ENCODE peak calls at places on chromosomes 13 and 19, in six cellular contexts. A, W, O, E, B and J are unnamed samples.

GRCh38 chr13:36377822-36378480 is 31.8 kb upstream of the SPART start:
- DNase-seq in A (no peak), W (no peak), O (no peak), E (no peak), B (peak; percentile 38), J (no peak)

GRCh38 chr13:110856941-110857835 is 57.7 kb downstream of the ANKRD10 start:
- DNase-seq in A (no peak), W (no peak), O (no peak), E (no peak), B (no peak), J (no peak)

GRCh38 chr13:22135446-22135845 is 464.6 kb downstream of the FGF9 start:
- DNase-seq in A (no peak), W (no peak), O (no peak), E (no peak), B (no peak), J (no peak)

GRCh38 chr19:10921909-10922637 is 6.4 kb downstream of the YIPF2 start:
- DNase-seq in A (no peak), W (no peak), O (no peak), E (peak; percentile 72), B (no peak), J (no peak)

GRCh38 chr13:32080328-32080744 is 48.8 kb downstream of the FRY start:
- DNase-seq in A (no peak), W (no peak), O (no peak), E (no peak), B (no peak), J (no peak)

GRCh38 chr13:51502206-51502651 is 49.4 kb upstream of the INTS6 start:
- DNase-seq in A (no peak), W (no peak), O (no peak), E (no peak), B (peak; percentile 59), J (no peak)

GRCh38 chr19:55216461-55217198 is 7.3 kb upstream of the PTPRH start:
- DNase-seq in A (peak; percentile 90), W (peak; percentile 43), O (peak; percentile 72), E (peak; percentile 85), B (peak; percentile 100), J (peak; percentile 97)

GRCh38 chr19:35977446-35978222 is 17.4 kb upstream of the SDHAF1 start:
- DNase-seq in A (peak; percentile 78), W (no peak), O (no peak), E (peak; percentile 66), B (no peak), J (no peak)

GRCh38 chr19:7731615-7732014 is 295 bp downstream of the CLEC4G start:
- DNase-seq in A (no peak), W (no peak), O (no peak), E (no peak), B (no peak), J (no peak)

GRCh38 chr19:43624933-43625332 is 5.5 kb upstream of the ZNF428 start:
- DNase-seq in A (peak; percentile 87), W (no peak), O (peak; percentile 70), E (peak; percentile 76), B (peak; percentile 8), J (peak; percentile 45)

GRCh38 chr13:41457589-41458186 is 338 bp downstream of the RGCC start:
- DNase-seq in A (peak; percentile 52), W (no peak), O (no peak), E (peak; percentile 92), B (no peak), J (no peak)

GRCh38 chr13:109274188-109274821 is 512.1 kb downstream of the IRS2 start:
- DNase-seq in A (no peak), W (no peak), O (no peak), E (no peak), B (peak; percentile 72), J (peak; percentile 41)

DNA sequence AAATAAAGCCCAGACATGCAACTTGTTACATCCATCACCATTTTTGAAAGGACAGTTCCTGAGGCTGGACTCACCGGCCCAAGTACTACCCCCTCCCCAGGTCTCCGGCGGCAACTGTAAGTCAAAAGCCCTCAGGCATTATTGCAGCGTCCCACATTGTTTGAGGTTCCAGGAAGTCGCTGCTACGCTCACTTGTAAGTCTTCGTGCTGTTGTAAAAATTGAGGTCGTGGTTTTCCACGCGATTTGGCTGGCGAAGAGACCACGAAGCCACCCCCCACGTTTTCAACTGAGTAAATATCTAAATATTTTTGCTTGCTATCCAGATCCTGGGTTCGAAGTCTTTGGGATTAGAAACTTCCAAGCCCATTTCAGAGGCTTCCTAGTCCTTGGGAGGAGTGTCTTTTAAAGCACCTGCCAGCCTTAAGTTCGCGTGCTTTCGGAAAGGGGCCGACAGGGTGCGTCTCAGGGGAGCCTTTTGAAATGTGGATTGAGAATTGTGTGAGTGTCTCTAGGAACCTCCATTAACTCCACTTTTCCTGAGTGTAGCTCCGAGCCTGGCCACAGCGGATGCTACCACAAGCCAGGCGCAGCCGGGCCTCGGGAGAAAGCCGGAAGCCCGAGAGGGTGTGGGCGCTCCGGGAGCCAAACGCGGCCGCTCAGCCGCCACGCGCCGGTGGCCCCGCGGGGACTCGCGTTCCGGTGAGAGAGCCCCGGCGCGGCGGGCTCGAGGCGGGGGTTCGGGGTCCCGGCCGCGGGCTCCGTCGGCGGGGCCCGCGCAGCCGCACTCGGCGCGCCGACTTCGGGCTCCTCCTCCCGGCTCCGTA is at the start of gene FNDC3A:
- DNase-seq in A (peak; percentile 71), W (no peak), O (peak; percentile 41), E (no peak), B (peak; percentile 64), J (peak; percentile 46)
- TF ChIP-seq POLR2A in A (no peak), W (peak; percentile 36), O (no peak), E (no peak), B (no peak), J (no peak)

DNA sequence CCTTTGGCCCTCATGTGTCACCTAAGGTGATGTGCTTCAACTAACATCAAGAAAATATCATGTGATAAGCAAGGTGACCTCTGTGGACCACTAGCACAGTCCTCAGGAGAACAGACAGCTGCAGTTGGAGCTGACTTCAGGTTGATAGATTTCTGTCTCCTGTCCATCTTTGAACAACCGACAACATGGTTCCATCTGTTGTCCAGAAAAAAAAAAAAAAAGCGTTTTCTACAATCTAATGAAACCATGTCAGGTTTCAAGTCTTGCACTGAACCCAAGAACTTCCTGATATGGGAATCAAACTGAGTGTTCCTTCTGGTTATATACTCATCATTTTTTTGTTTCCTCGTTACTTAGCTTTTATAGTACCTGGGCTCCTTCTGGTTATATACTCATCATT is 75.7 kb downstream of the LHFPL6 start:
- DNase-seq in A (no peak), W (no peak), O (no peak), E (no peak), B (no peak), J (no peak)
- H3K4me3 ChIP-seq in A (no peak overlapping the region), W (no peak overlapping the region), O (no peak overlapping the region), E (no peak overlapping the region), B (no peak overlapping the region), J (no peak overlapping the region)

GRCh38 chr19:1085053-1085658 is 10.0 kb downstream of the POLR2E start:
- DNase-seq in A (no peak), W (no peak), O (no peak), E (no peak), B (no peak), J (no peak)
- TF ChIP-seq POLR2A in A (peak; percentile 81), W (no peak), O (no peak), E (no peak), B (no peak), J (no peak)

GRCh38 chr13:25927363-25927762 is 124.5 kb downstream of the SHISA2 start:
- DNase-seq in A (no peak), W (no peak), O (no peak), E (no peak), B (no peak), J (no peak)

GRCh38 chr13:25927966-25928365 is 123.8 kb downstream of the SHISA2 start:
- DNase-seq in A (no peak), W (no peak), O (no peak), E (no peak), B (no peak), J (no peak)

GRCh38 chr13:25930655-25931054 is 121.2 kb downstream of the SHISA2 start:
- DNase-seq in A (no peak), W (no peak), O (no peak), E (no peak), B (no peak), J (no peak)

GRCh38 chr13:25928941-25929505 is 122.8 kb downstream of the SHISA2 start:
- DNase-seq in A (no peak), W (no peak), O (no peak), E (no peak), B (no peak), J (no peak)

DNA sequence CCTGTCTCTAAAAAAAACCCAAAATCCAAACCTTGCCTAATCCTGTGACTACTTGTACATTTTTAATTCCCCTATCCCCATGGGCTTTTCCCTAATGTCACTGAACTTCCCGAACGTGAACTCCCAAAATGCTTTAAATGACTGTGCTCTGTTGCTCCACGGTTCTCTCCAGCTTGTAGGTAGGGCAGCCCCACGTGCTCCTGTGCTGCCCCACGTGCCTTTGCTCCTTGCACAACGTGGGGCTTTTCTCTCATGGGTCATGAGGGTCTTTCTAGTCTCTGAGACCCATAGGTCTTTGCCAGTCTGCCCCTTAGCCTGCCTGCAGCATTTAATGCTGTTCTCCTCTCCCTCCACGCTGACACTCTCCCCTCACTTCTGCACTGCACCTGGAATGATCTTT is 122.0 kb downstream of the SHISA2 start:
- DNase-seq in A (no peak), W (no peak), O (no peak), E (no peak), B (no peak), J (no peak)
- H3K4me3 ChIP-seq in A (no peak overlapping the region), W (no peak overlapping the region), O (no peak overlapping the region), E (no peak overlapping the region), B (no peak overlapping the region), J (no peak overlapping the region)

DNA sequence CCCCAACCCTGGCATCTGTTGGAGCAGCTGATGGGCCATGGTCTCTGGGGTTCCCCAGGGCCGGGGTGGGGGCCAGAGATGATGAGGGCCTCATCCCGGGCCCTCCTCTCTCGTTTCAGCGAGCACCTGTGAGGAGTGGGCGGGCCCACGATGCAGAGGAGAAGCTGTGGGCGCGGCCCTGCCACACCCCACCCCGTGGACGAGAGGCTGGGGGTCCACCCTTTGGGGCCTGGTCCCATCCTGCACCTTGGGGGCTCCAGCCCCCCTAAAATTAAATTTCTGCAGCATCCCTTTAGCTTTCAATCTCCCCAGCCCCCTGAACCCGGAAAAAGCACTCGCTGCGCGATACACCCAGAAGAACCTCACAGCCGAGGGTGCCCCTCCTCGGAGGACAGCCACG is 5.6 kb downstream of the HMG20B start:
- DNase-seq in A (no peak), W (no peak), O (no peak), E (no peak), B (no peak), J (no peak)
- TF ChIP-seq POLR2A in A (no peak), W (no peak), O (no peak), E (no peak), B (no peak), J (no peak)